ENCODE peak calls at places on chromosome 1, in four cellular contexts. S, Q, P and E are unnamed samples. For H3K4me1, the result is how much of the 10 kb centered on the place peaks cover.

GRCh38 chr1:30191154-30191702 is 532.2 kb downstream of the MATN1 start:
- DNase-seq in S (no peak), Q (peak), P (no peak), E (no peak)

GRCh38 chr1:206729507-206729906 is 41.1 kb upstream of the IL19 start:
- DNase-seq in S (no peak), P (no peak), Q (no peak), E (no peak)

GRCh38 chr1:9197186-9198099 is 37.1 kb upstream of the H6PD start:
- DNase-seq in S (no peak), Q (peak), P (no peak), E (no peak)

GRCh38 chr1:104125226-104125625 is 375.5 kb downstream of the AMY1C start:
- DNase-seq in S (no peak), Q (no peak), P (no peak), E (no peak)

GRCh38 chr1:93029317-93029716 is 49.8 kb upstream of the MTF2 start:
- DNase-seq in P (no peak), Q (no peak), S (no peak), E (no peak)

GRCh38 chr1:9877962-9878361 is 32.1 kb downstream of the CTNNBIP1 start:
- DNase-seq in P (no peak), S (no peak), Q (no peak), E (no peak)

GRCh38 chr1:75908717-75909152 is 23.5 kb downstream of the ASB17 start:
- DNase-seq in S (peak), P (peak), Q (no peak), E (peak)

GRCh38 chr1:43949663-43950062 is 2.9 kb downstream of the IPO13 start:
- DNase-seq in P (no peak), S (no peak), Q (no peak), E (no peak)

GRCh38 chr1:220123889-220124288 is 30.0 kb downstream of the IARS2 start:
- DNase-seq in P (no peak), S (peak), Q (no peak), E (peak)

GRCh38 chr1:169103443-169103842 is 3.0 kb upstream of the ATP1B1 start:
- DNase-seq in P (no peak), S (no peak), Q (no peak), E (no peak)

GRCh38 chr1:26887125-26887524 is 3.0 kb downstream of the GPN2 start:
- DNase-seq in P (no peak), S (peak), Q (no peak), E (no peak)

GRCh38 chr1:200432586-200432985 is 22.8 kb upstream of the ZNF281 start:
- DNase-seq in Q (no peak), P (no peak), S (no peak), E (no peak)

GRCh38 chr1:41485605-41486004 is 1.1 kb upstream of the EDN2 start:
- DNase-seq in Q (no peak), P (no peak), S (no peak), E (no peak)

GRCh38 chr1:26328597-26328996 is 10.8 kb downstream of the CD52 start:
- DNase-seq in S (no peak), P (no peak), Q (no peak), E (no peak)

GRCh38 chr1:219670426-219671149 is 57.7 kb upstream of the ZC3H11B start:
- DNase-seq in Q (no peak), S (no peak), P (no peak), E (peak)

GRCh38 chr1:193031431-193031830 is 27.7 kb downstream of the UCHL5 start:
- DNase-seq in Q (no peak), S (no peak), P (no peak), E (peak)

GRCh38 chr1:197915217-197915616 is 2.0 kb upstream of the LHX9 start:
- DNase-seq in S (peak), P (no peak), Q (no peak), E (no peak)

GRCh38 chr1:33599516-33600115 is 127.2 kb downstream of the ZSCAN20 start:
- DNase-seq in Q (no peak), P (no peak), S (no peak), E (no peak)

GRCh38 chr1:92538048-92538412 is 51.3 kb upstream of the GFI1 start:
- DNase-seq in P (no peak), Q (no peak), S (no peak), E (no peak)

GRCh38 chr1:210259496-210259895 is 26.9 kb downstream of the SERTAD4 start:
- DNase-seq in P (no peak), S (peak), Q (no peak), E (peak)

GRCh38 chr1:220527279-220528048 is 472 bp upstream of the MARK1 start:
- DNase-seq in Q (peak), P (no peak), S (peak), E (peak)

GRCh38 chr1:174931214-174931613 is 68.5 kb upstream of the CACYBP start:
- DNase-seq in Q (no peak), S (peak), P (no peak), E (no peak)

GRCh38 chr1:207974146-207974545 is 63.2 kb upstream of the CD34 start:
- DNase-seq in Q (no peak), S (no peak), P (no peak), E (no peak)

GRCh38 chr1:27307851-27308598 is 13.9 kb upstream of the TMEM222 start:
- DNase-seq in Q (no peak), S (peak), P (no peak), E (no peak)

GRCh38 chr1:179550753-179551682 is 24.7 kb downstream of the NPHS2 start:
- DNase-seq in S (no peak), Q (no peak), P (no peak), E (no peak)

GRCh38 chr1:238675241-238675640 is 711.1 kb upstream of the CHRM3 start:
- DNase-seq in Q (no peak), S (no peak), P (no peak), E (no peak)

DNA sequence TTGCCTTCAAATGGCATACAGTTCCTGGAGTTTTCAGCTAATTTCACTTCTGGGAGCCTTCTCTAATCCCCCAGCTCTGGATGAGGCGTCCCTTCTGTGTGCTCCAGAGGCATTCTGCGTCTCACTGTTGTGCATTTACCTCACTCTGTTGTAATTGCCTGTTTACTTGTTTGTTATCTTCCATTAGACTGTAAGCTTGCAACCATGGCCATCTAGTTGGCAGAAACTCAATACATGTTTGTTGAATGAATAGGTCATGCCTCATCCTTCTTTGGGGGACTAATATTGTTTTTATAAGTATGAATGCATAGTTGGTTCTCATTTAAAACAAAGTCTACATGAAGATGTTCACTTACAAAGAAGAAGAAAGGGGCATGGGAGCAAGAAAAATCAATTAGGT is 5.8 kb downstream of the RGL1 start:
- DNase-seq in P (no peak), S (no peak), Q (no peak), E (no peak)
- H3K4me1 ChIP-seq in P (under half), S (half or more), Q (under half), E (half or more)

GRCh38 chr1:20578062-20578461 is 10.8 kb upstream of the CDA start:
- DNase-seq in S (no peak), P (no peak), Q (no peak), E (no peak)

GRCh38 chr1:20574686-20575543 is 14.0 kb upstream of the CDA start:
- DNase-seq in P (peak), Q (peak), S (peak), E (peak)

GRCh38 chr1:20578721-20579380 is 10.0 kb upstream of the CDA start:
- DNase-seq in Q (no peak), S (no peak), P (no peak), E (no peak)

GRCh38 chr1:20573987-20574386 is 14.9 kb upstream of the CDA start:
- DNase-seq in P (no peak), S (no peak), Q (no peak), E (no peak)

GRCh38 chr1:20575544-20576056 is 13.3 kb upstream of the CDA start:
- DNase-seq in Q (no peak), S (no peak), P (no peak), E (no peak)
- TF ChIP-seq CTCF in Q (no peak), S (no peak), P (no peak), E (no peak)

GRCh38 chr1:182841368-182841988 is 2.3 kb downstream of the DHX9 start:
- DNase-seq in S (peak), P (no peak), Q (no peak), E (no peak)
- H3K4me3 ChIP-seq in S (peak), P (peak), Q (peak), E (no peak)

DNA sequence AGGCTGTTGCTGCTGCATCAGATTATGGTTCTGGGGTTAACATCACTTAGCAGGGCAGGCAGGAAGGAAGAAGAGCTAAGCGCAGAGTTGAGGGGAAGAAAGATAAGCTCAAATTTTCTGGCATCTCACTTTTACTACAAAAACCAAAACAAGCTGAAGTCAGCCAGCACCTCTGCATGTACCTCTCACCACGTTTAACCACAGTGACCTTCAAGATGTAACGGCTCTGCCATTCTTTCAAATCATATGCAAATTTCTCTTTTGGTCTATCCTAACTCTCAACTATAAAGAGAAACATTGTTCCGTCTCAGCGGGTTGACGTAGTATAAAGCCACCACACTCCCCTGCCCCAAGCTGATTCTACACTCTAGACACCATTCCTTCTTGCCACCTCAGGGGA is 154.4 kb downstream of the OMA1 start:
- DNase-seq in S (no peak), Q (no peak), P (no peak), E (no peak)
- H3K4me1 ChIP-seq in S (under half), Q (under half), P (under half), E (under half)

GRCh38 chr1:232643227-232643626 is 13.3 kb upstream of the SIPA1L2 start:
- DNase-seq in S (no peak), P (no peak), Q (no peak), E (no peak)
- TF ChIP-seq CTCF in S (no peak), P (no peak), Q (no peak), E (peak)